ENCODE peak calls at places on chromosomes 1 and 21, in ten cellular contexts. V is CD4-positive, CD25-positive, alpha-beta regulatory T cell; C is aorta; U is PC-3; E is OCI-LY7; R is mesendoderm; T is mammary epithelial cell; G is stomach; I is left lung; B is colonic mucosa. W is an unnamed sample. For H3K36me3 and H3K4me1, the result is how much of the 10 kb centered on the place peaks cover.

GRCh38 chr1:115118596-115118995 is 29.3 kb upstream of the TSPAN2 start:
- DNase-seq in R (no peak), E (no peak), T (no peak), C (no peak), V (no peak), B (no peak), U (no peak), G (no peak), I (no peak), W (no peak)

GRCh38 chr1:62435231-62436038 is 1.4 kb upstream of the USP1 start:
- DNase-seq in E (no peak), T (no peak), R (no peak), G (no peak), V (peak), B (peak), U (no peak), I (no peak), C (no peak), W (peak)

GRCh38 chr1:152783095-152783494 is 3.0 kb upstream of the LCE1E start:
- DNase-seq in B (no peak), T (peak), I (no peak), R (no peak), E (no peak), G (no peak), C (no peak), V (no peak), U (peak), W (no peak)

GRCh38 chr1:57319165-57319564 is 104.7 kb downstream of the DAB1 start:
- DNase-seq in E (no peak), T (peak), I (no peak), C (no peak), U (peak), R (peak), V (no peak), G (no peak), B (no peak), W (no peak)

GRCh38 chr1:240967070-240967724 is 355.2 kb upstream of the GREM2 start:
- DNase-seq in C (no peak), T (no peak), G (no peak), V (no peak), I (no peak), R (peak), U (peak), B (no peak), E (no peak), W (no peak)

GRCh38 chr1:53258216-53258615 is 19.9 kb upstream of the MAGOH start:
- DNase-seq in U (no peak), B (no peak), I (no peak), G (no peak), E (no peak), C (no peak), R (no peak), T (no peak), V (no peak), W (no peak)

GRCh38 chr1:192951961-192952460 is 107.1 kb downstream of the UCHL5 start:
- DNase-seq in B (no peak), I (no peak), R (no peak), E (no peak), C (no peak), U (peak), V (no peak), T (peak), G (no peak), W (no peak)

GRCh38 chr1:100941098-100941527 is 45.2 kb downstream of the SLC30A7 start:
- DNase-seq in R (no peak), G (no peak), B (no peak), U (no peak), T (no peak), C (no peak), V (no peak), E (no peak), I (no peak), W (no peak)

GRCh38 chr1:59150537-59151386 is 146.1 kb upstream of the FGGY start:
- DNase-seq in R (peak), I (peak), G (peak), B (peak), T (peak), C (peak), V (no peak), U (peak), E (no peak), W (no peak)

GRCh38 chr1:59046730-59047157 is 250.2 kb upstream of the FGGY start:
- DNase-seq in B (no peak), U (no peak), G (peak), I (no peak), T (no peak), R (peak), V (peak), C (no peak), E (peak), W (no peak)

GRCh38 chr1:14304381-14304865 is 294.1 kb upstream of the KAZN start:
- DNase-seq in C (no peak), T (no peak), B (no peak), G (no peak), I (no peak), R (no peak), E (no peak), U (no peak), V (no peak), W (no peak)

GRCh38 chr1:28199328-28200233 is 23.1 kb upstream of the PTAFR start:
- DNase-seq in I (no peak), E (no peak), B (peak), U (no peak), V (peak), T (no peak), G (peak), R (no peak), C (no peak), W (no peak)

GRCh38 chr1:172845371-172845770 is 186.5 kb downstream of the FASLG start:
- DNase-seq in T (no peak), C (no peak), I (no peak), V (no peak), U (no peak), G (no peak), R (no peak), E (no peak), B (no peak), W (no peak)

GRCh38 chr1:221991221-221991620 is 249.3 kb upstream of the DUSP10 start:
- DNase-seq in E (no peak), T (peak), B (no peak), G (no peak), V (no peak), C (no peak), R (no peak), U (peak), I (no peak), W (no peak)

GRCh38 chr1:61318319-61319125 is 236.2 kb downstream of the NFIA start:
- DNase-seq in B (no peak), V (no peak), U (peak), T (peak), E (no peak), G (no peak), C (no peak), I (no peak), R (no peak), W (no peak)

GRCh38 chr1:32332290-32333079 is 3.5 kb downstream of the MARCKSL1 start:
- DNase-seq in R (peak), C (no peak), V (no peak), E (no peak), G (no peak), I (no peak), B (peak), T (peak), U (peak), W (no peak)

GRCh38 chr21:34166468-34166867 is 93.1 kb downstream of the MRPS6 start:
- DNase-seq in U (no peak), T (peak), B (no peak), E (peak), C (no peak), G (no peak), R (peak), I (no peak), V (no peak), W (no peak)

GRCh38 chr1:202164271-202165037 is 4.1 kb upstream of the PTPN7 start:
- DNase-seq in U (no peak), G (no peak), E (peak), R (no peak), B (no peak), T (no peak), V (peak), C (no peak), I (no peak), W (no peak)

GRCh38 chr21:32307706-32308105 is 9.1 kb downstream of the MRAP start:
- DNase-seq in C (no peak), U (no peak), R (no peak), V (no peak), B (peak), T (no peak), I (no peak), G (no peak), E (no peak), W (no peak)

GRCh38 chr1:62336638-62337534 is 17.7 kb upstream of the KANK4 start:
- DNase-seq in T (peak), V (no peak), R (no peak), B (no peak), C (no peak), I (no peak), E (no peak), U (no peak), G (no peak), W (no peak)

GRCh38 chr1:20947409-20947808 is 160.3 kb upstream of the HP1BP3 start:
- DNase-seq in C (no peak), V (no peak), B (no peak), T (no peak), E (no peak), I (no peak), G (no peak), R (no peak), U (no peak), W (no peak)

GRCh38 chr1:185068362-185068761 is 23.0 kb downstream of the RNF2 start:
- DNase-seq in G (peak), V (no peak), C (no peak), U (no peak), B (no peak), I (no peak), T (peak), R (no peak), E (no peak), W (no peak)

GRCh38 chr1:201119826-201120225 is 7.2 kb downstream of the ASCL5 start:
- DNase-seq in B (no peak), C (no peak), G (no peak), U (no peak), E (peak), I (no peak), R (no peak), V (no peak), T (no peak), W (no peak)

GRCh38 chr1:28256197-28256827 is 3.0 kb upstream of the SESN2 start:
- DNase-seq in E (no peak), V (peak), R (no peak), B (no peak), I (no peak), G (no peak), C (no peak), T (no peak), U (no peak), W (no peak)

GRCh38 chr1:112956503-112957132 is 622 bp upstream of the SLC16A1 start:
- DNase-seq in E (peak), B (peak), R (peak), I (peak), G (no peak), U (no peak), C (no peak), V (no peak), T (peak), W (peak)

GRCh38 chr1:44644806-44645205 is 29.5 kb downstream of the TMEM53 start:
- DNase-seq in G (no peak), U (no peak), I (no peak), V (no peak), C (peak), R (no peak), T (no peak), B (no peak), E (no peak), W (no peak)

GRCh38 chr1:44643721-44644330 is 30.5 kb downstream of the TMEM53 start:
- DNase-seq in I (no peak), B (no peak), E (no peak), C (no peak), U (no peak), V (no peak), T (no peak), G (no peak), R (no peak), W (no peak)

GRCh38 chr1:44646711-44647110 is 27.6 kb downstream of the TMEM53 start:
- DNase-seq in C (peak), E (no peak), B (no peak), I (no peak), V (no peak), G (no peak), U (no peak), T (no peak), R (no peak), W (no peak)

GRCh38 chr1:44646276-44646675 is 28.0 kb downstream of the TMEM53 start:
- DNase-seq in R (no peak), E (no peak), T (no peak), V (no peak), G (no peak), U (no peak), I (no peak), B (no peak), C (peak), W (no peak)

GRCh38 chr1:44645466-44646244 is 28.6 kb downstream of the TMEM53 start:
- DNase-seq in E (no peak), B (no peak), U (no peak), V (no peak), I (no peak), T (no peak), C (peak), R (no peak), G (peak), W (peak)
- H3K36me3 ChIP-seq in E (half or more), B (under half), U (under half), V (half or more), I (half or more), T (under half), C (under half), R (under half), G (half or more), W (under half)

DNA sequence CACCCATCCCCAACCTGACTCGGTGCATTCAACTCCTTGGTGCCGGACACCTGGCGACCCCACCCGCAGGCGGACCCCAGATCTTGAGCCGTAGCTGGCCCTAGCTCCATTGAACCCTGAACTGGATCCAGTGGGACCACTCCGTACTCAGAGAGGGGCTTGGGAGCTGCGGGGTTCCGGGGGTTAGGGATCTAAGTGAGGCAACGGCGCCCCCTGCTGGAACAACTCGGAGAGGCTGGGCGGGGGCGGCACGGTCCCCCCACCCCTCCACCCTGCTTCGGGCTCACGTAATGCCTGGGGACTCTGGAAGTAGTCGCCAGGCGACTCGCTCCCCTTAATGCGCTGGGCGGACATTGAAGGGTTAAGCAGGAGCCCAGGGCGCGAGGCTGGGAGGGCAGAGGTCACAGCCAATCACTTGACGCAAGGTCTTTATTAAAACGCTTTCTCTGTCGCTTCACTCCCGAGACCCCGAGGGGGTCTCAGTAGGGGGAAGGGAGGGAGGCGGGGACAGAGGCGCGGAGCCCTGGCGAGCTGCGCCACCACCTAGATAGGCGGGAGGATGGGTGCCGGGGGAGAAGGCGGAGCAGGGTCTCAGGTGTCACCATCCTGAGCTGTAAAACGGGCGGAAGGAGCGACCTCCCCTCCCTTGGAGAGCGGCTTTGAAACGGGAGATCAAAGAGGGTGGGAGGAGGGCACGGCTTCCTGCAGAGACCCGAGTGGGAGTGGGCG is 699 bp upstream of the CRABP2 start:
- DNase-seq in C (peak), B (peak), E (peak), R (peak), I (peak), G (peak), V (peak), U (peak), T (no peak), W (peak)
- H3K4me1 ChIP-seq in C (under half), B (under half), E (under half), R (under half), I (under half), G (under half), V (under half), U (half or more), T (half or more), W (under half)

GRCh38 chr1:2232255-2232915 is 4.3 kb downstream of the SKI start:
- DNase-seq in C (peak), U (no peak), V (no peak), B (no peak), R (no peak), I (no peak), G (no peak), E (no peak), T (no peak), W (peak)
- H3K4me3 ChIP-seq in C (peak), U (peak), V (peak), B (peak), R (no peak), I (peak), G (peak), E (no peak), T (peak), W (peak)

DNA sequence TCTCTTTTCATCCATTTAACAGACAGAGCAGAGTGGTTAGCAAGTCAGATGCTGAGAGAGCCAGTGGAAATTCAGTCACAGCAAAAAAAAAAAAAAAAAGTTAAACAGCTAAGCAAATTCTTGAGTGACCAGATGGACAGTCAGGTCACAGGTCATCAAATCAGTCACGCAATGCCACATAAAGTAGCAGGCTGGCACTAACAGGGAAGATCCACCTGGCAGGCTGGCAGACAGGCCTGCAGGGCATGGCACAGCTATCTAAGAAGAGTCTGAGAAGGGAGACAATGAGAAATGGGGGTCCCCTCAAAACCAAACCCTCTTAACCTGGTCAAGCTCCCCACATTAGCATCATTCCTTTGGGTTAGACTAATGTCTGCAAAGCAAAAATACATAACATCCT is 371.9 kb downstream of the TTLL7 start:
- DNase-seq in C (no peak), V (no peak), I (no peak), G (no peak), E (no peak), U (no peak), T (no peak), B (no peak), R (no peak), W (no peak)
- H3K36me3 ChIP-seq in C (under half), V (under half), I (under half), G (under half), E (under half), U (under half), T (under half), B (under half), R (under half), W (under half)

GRCh38 chr1:93616221-93616995 is 65.2 kb downstream of the BCAR3 start:
- DNase-seq in I (no peak), U (peak), V (no peak), R (peak), B (peak), E (no peak), T (no peak), C (no peak), G (peak), W (no peak)
- H3K4me1 ChIP-seq in I (under half), U (half or more), V (under half), R (under half), B (under half), E (under half), T (half or more), C (under half), G (half or more), W (under half)

GRCh38 chr1:161218301-161219077 is 3.4 kb downstream of the FCER1G start:
- DNase-seq in B (no peak), V (no peak), T (no peak), C (peak), R (no peak), U (no peak), G (no peak), I (no peak), E (peak), W (no peak)

GRCh38 chr1:161214374-161214773 is 721 bp upstream of the FCER1G start:
- DNase-seq in E (no peak), T (no peak), G (no peak), B (no peak), V (no peak), U (no peak), I (no peak), R (no peak), C (no peak), W (no peak)

GRCh38 chr1:161217831-161218230 is 2.7 kb downstream of the FCER1G start:
- DNase-seq in E (no peak), G (no peak), U (no peak), C (peak), I (no peak), T (no peak), B (no peak), R (no peak), V (no peak), W (no peak)

GRCh38 chr1:161216945-161217712 is 2.0 kb downstream of the FCER1G start:
- DNase-seq in V (no peak), E (peak), B (no peak), T (no peak), G (no peak), I (no peak), C (peak), R (no peak), U (no peak), W (no peak)

DNA sequence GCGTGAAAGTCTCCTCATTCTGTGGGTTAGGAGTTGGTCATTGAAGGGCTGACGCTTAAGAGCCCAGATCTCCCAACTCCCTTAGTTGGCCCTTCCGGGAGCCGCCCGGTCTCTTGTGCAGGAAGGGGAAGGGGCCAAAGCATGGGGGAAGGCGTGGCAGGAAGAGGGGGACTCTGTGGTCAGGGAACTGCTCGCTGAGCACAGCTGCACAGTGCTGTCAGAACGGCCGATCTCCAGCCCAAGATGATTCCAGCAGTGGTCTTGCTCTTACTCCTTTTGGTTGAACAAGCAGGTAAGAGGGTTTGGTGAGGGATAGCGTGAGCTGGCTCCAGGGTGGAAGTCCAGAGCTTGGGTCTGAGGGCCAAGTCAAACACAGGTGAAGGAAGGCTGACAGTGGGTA is at the start of gene FCER1G:
- DNase-seq in G (no peak), E (no peak), V (no peak), B (peak), I (peak), T (no peak), R (no peak), C (no peak), U (no peak), W (no peak)
- H3K4me3 ChIP-seq in G (peak), E (no peak), V (no peak), B (peak), I (peak), T (no peak), R (no peak), C (no peak), U (no peak), W (no peak)

DNA sequence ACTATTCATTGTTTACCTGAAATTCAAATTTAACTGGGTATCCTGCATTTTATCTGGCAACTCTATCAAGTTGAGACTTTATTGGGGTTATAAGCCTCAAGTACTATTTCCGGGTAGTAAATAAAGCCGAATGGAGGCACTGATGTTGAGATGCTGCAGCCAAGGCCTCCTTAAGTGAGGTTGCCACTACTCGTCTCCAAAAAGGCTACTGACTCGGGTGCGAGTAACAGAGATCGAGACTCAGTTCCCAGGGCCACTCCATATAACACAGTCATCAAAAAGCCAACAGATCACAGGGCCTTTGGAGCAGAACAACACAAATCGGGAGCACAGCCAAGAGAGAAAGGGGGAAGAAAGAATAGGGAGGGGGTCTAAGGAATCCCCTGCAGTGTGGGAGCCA is 530 bp downstream of the COPA start:
- DNase-seq in U (no peak), C (no peak), I (no peak), E (peak), G (no peak), R (peak), B (peak), V (no peak), T (peak), W (no peak)
- H3K36me3 ChIP-seq in U (under half), C (under half), I (under half), E (half or more), G (half or more), R (under half), B (under half), V (under half), T (under half), W (under half)

GRCh38 chr1:204084247-204084772 is 11.4 kb downstream of the SOX13 start:
- DNase-seq in B (peak), U (peak), T (no peak), R (peak), C (peak), V (no peak), E (peak), I (peak), G (peak), W (peak)

GRCh38 chr1:204083491-204083890 is 10.6 kb downstream of the SOX13 start:
- DNase-seq in U (no peak), C (peak), E (no peak), T (no peak), B (no peak), G (no peak), R (no peak), I (no peak), V (no peak), W (no peak)

GRCh38 chr1:204087181-204087892 is 14.4 kb downstream of the SOX13 start:
- DNase-seq in U (no peak), R (no peak), E (no peak), C (peak), B (no peak), I (no peak), G (no peak), T (no peak), V (no peak), W (no peak)

GRCh38 chr1:204087893-204088528 is 15.1 kb downstream of the SOX13 start:
- DNase-seq in R (no peak), T (no peak), U (no peak), C (peak), V (no peak), I (no peak), G (no peak), E (no peak), B (no peak), W (no peak)

GRCh38 chr1:204085876-204086275 is 13.0 kb downstream of the SOX13 start:
- DNase-seq in R (no peak), U (no peak), I (no peak), E (no peak), V (no peak), T (no peak), G (no peak), C (peak), B (no peak), W (no peak)
- H3K4me1 ChIP-seq in R (under half), U (under half), I (half or more), E (under half), V (under half), T (under half), G (half or more), C (under half), B (under half), W (half or more)

W was measured in pancreas.